ENCODE peak calls at places on chromosomes 1 and 21, in four cellular contexts. P is suprapubic skin, D is neural progenitor cell, A is fibroblast of lung. C is an unnamed sample.

GRCh38 chr21:17976139-17976538 is 157.0 kb upstream of the C21orf91 start:
- DNase-seq in D (no peak), P (no peak), A (no peak), C (no peak)

GRCh38 chr1:234779160-234779538 is 169.2 kb upstream of the IRF2BP2 start:
- DNase-seq in A (no peak), D (peak; percentile 11), P (no peak), C (no peak)

GRCh38 chr1:200869753-200870391 is 2.9 kb upstream of the GPR25 start:
- DNase-seq in P (no peak), D (no peak), A (no peak), C (no peak)

GRCh38 chr1:210272666-210273065 is 40.1 kb downstream of the SERTAD4 start:
- DNase-seq in A (no peak), D (peak; percentile 42), P (no peak), C (no peak)

GRCh38 chr1:7218210-7218832 is 433.1 kb downstream of the CAMTA1 start:
- DNase-seq in A (peak; percentile 67), D (peak; percentile 65), P (no peak), C (peak; percentile 4)

GRCh38 chr1:37461698-37462436 is 12.5 kb upstream of the ZC3H12A start:
- DNase-seq in P (no peak), D (no peak), A (no peak), C (no peak)

GRCh38 chr1:182845894-182846293 is 6.7 kb downstream of the DHX9 start:
- DNase-seq in D (no peak), P (no peak), A (no peak), C (no peak)

GRCh38 chr1:28668956-28669719 is 554 bp downstream of the GMEB1 start:
- DNase-seq in P (peak; percentile 79), D (peak; percentile 64), A (peak; percentile 38), C (peak; percentile 52)

GRCh38 chr1:65958561-65959350 is 166.1 kb downstream of the PDE4B start:
- DNase-seq in P (no peak), D (peak; percentile 65), A (peak; percentile 72), C (peak; percentile 63)

GRCh38 chr1:8571200-8571984 is 246.0 kb downstream of the RERE start:
- DNase-seq in D (peak; percentile 61), P (no peak), A (peak; percentile 78), C (no peak)

GRCh38 chr21:26849428-26850115 is 4.4 kb upstream of the ADAMTS1 start:
- DNase-seq in A (peak; percentile 85), D (peak; percentile 74), P (no peak), C (no peak)

GRCh38 chr1:192749349-192749748 is 59.5 kb upstream of the RGS2 start:
- DNase-seq in A (no peak), P (no peak), D (no peak), C (no peak)

GRCh38 chr1:230992100-230992774 is 13.3 kb downstream of the ARV1 start:
- DNase-seq in A (no peak), P (no peak), D (no peak), C (no peak)

GRCh38 chr1:198681831-198682756 is 43.3 kb downstream of the PTPRC start:
- DNase-seq in A (peak; percentile 96), P (peak; percentile 70), D (peak; percentile 38), C (peak; percentile 93)
- H3K4me3 ChIP-seq in A (peak overlapping the region; percentile 56), P (no peak overlapping the region), D (no peak overlapping the region), C (no peak overlapping the region)

GRCh38 chr1:161718559-161719324 is 2.6 kb upstream of the FCRLB start:
- DNase-seq in A (no peak), P (no peak), D (no peak), C (no peak)
- H3K4me1 ChIP-seq in A (peaks cover 7% of the 10 kb centered on the region), P (no peaks in the 10 kb centered on the region), D (no peaks in the 10 kb centered on the region), C (peaks cover 4% of the 10 kb centered on the region)

GRCh38 chr1:158289722-158290570 is at the start of gene CD1C:
- DNase-seq in A (no peak), D (no peak), P (no peak), C (no peak)
- H3K4me3 ChIP-seq in A (no peak within 1 kb of the TSS), D (no peak within 1 kb of the TSS), P (no peak within 1 kb of the TSS), C (no peak within 1 kb of the TSS)

DNA sequence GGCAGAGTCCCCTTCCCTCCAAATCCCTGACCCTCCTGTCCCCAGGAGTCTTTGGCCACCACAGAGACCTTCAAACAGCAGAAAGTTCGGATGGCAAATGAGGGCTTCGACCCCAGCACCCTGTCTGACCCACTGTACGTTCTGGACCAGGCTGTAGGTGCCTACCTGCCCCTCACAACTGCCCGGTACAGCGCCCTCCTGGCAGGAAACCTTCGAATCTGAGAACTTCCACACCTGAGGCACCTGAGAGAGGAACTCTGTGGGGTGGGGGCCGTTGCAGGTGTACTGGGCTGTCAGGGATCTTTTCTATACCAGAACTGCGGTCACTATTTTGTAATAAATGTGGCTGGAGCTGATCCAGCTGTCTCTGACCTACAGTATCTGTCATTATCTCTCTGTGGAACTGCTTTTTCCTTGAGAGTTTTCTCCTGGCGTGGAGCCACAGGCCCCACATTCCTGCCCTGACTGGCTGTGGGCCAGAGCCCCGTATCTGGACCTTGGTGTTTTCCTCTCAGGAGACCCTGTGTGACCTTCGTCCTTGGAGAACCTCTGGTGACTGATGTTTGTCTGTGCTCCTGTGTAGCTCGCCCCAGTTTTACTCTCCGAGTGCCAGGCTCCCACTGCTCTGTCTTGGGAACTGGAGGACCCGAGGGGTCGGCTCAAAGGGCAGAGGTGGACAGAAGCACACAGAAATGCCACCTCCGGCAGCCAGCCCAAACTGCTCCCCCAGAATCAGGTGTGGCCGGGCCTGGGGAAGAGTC is 4.8 kb downstream of the SLC27A3 start:
- DNase-seq in A (no peak), D (no peak), P (no peak), C (no peak)
- H3K4me1 ChIP-seq in A (peaks cover 8% of the 10 kb centered on the region), D (peaks cover 14% of the 10 kb centered on the region), P (peaks cover 52% of the 10 kb centered on the region), C (peaks cover 19% of the 10 kb centered on the region)

GRCh38 chr1:46133946-46134345 is 1.5 kb upstream of the PIK3R3 start:
- DNase-seq in A (no peak), D (peak; percentile 62), P (no peak), C (no peak)
- H3K4me3 ChIP-seq in A (peak overlapping the region; percentile 71), D (peak overlapping the region; percentile 95), P (peak overlapping the region; percentile 79), C (no peak overlapping the region)

DNA sequence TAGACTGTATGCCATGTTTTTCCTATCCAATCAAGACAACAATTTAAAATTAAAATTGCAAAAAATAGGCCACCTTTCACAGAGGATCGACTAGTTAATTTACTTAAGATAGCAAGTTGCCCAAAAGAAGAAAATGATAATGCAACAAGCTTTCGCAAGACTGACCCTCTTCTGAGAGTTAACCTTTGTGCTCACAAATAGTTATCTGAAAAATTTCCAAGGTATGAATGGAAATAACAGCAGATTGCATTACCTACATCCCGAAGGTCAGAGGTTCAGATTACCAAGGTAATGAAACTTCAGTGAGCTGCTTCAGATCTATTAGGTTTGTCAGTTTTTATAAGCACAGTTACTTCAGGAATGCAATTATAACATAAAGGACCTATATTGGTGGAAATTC is 298.0 kb downstream of the KCTD3 start:
- DNase-seq in P (no peak), A (no peak), D (no peak), C (no peak)
- H3K4me1 ChIP-seq in P (no peaks in the 10 kb centered on the region), A (no peaks in the 10 kb centered on the region), D (no peaks in the 10 kb centered on the region), C (no peaks in the 10 kb centered on the region)

DNA sequence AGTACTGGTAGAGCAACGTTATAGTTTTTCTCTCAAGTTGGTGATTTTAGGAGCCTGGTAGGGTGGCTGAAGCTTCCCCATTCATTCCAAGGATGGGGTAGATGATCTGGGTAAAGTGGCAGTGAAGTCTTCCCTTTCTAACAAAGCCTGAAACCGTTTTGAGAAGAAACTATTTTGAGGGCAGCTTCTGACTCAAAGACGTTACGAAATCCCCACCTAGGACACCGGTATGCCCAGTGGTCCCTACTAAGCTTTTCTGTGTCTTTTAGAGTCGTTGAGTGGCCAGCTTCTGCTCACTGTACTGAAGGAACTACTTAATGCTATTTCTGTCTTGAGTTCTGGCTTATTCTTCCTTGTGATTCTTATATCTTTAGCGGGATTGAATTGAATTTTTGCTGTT is 1.4 kb downstream of the WDTC1 start:
- DNase-seq in A (peak; percentile 14), D (peak; percentile 7), P (no peak), C (no peak)
- H3K4me3 ChIP-seq in A (peak overlapping the region; percentile 76), D (peak overlapping the region; percentile 77), P (peak overlapping the region; percentile 94), C (peak overlapping the region; percentile 60)

C was measured in CD4-positive, alpha-beta memory T cell.